ENCODE peak calls at places on chromosomes 1 and 21, in seven cellular contexts. I is BE2C; B is hypothalamus; K is stimulated activated CD4-positive, alpha-beta T cell treated with anti-CD3 and anti-CD28 coated beads, TNF-alpha, amount 100 ng/mL, for 1 hour; D is GM19239; M is body of pancreas; N is naive thymus-derived CD4-positive, alpha-beta T cell. W is an unnamed sample.

GRCh38 chr1:2350486-2350885 is 40.9 kb downstream of the MORN1 start:
- DNase-seq in I (peak), B (no peak), K (no peak), D (no peak), M (no peak), N (no peak), W (no peak)

GRCh38 chr1:108646661-108647269 is 14.1 kb downstream of the HENMT1 start:
- DNase-seq in I (no peak), B (peak), K (peak), D (no peak), M (peak), N (peak), W (no peak)

GRCh38 chr1:188220051-188220450 is 1391.3 kb downstream of the PLA2G4A start:
- DNase-seq in I (no peak), B (no peak), K (no peak), D (no peak), M (no peak), N (no peak), W (no peak)

GRCh38 chr1:99003911-99004269 is 771 bp downstream of the PLPPR5 start:
- DNase-seq in I (peak), B (peak), K (no peak), D (no peak), M (no peak), N (no peak), W (no peak)

GRCh38 chr1:30508651-30509050 is 214.7 kb downstream of the MATN1 start:
- DNase-seq in I (no peak), B (no peak), K (no peak), D (no peak), M (no peak), N (no peak), W (no peak)

GRCh38 chr1:94299627-94300552 is 62.5 kb upstream of the ARHGAP29 start:
- DNase-seq in I (no peak), B (no peak), K (no peak), D (no peak), M (no peak), N (no peak), W (no peak)

GRCh38 chr1:153322568-153322967 is 9.8 kb upstream of the PGLYRP3 start:
- DNase-seq in I (no peak), B (no peak), K (no peak), D (no peak), M (no peak), N (no peak), W (no peak)

GRCh38 chr1:235304549-235305451 is 23.2 kb downstream of the ARID4B start:
- DNase-seq in I (peak), B (no peak), K (no peak), D (no peak), M (no peak), N (peak), W (no peak)

GRCh38 chr1:228379165-228379460 is 27.5 kb downstream of the TRIM11 start:
- DNase-seq in I (peak), B (no peak), K (no peak), D (no peak), M (peak), N (no peak), W (no peak)

GRCh38 chr1:41892211-41892840 is 26.4 kb downstream of the HIVEP3 start:
- DNase-seq in I (no peak), B (no peak), K (no peak), D (no peak), M (no peak), N (no peak), W (no peak)

GRCh38 chr1:45507893-45508292 is 7.8 kb downstream of the MMACHC start:
- DNase-seq in I (no peak), B (no peak), K (no peak), D (no peak), M (no peak), N (no peak), W (no peak)

GRCh38 chr1:88729297-88729696 is 45.2 kb downstream of the PKN2 start:
- DNase-seq in I (no peak), B (no peak), K (no peak), D (no peak), M (no peak), N (no peak), W (no peak)

GRCh38 chr1:225476538-225476988 is 48.7 kb upstream of the LBR start:
- DNase-seq in I (no peak), B (no peak), K (no peak), D (no peak), M (no peak), N (no peak), W (no peak)

GRCh38 chr1:193031431-193031830 is 27.7 kb downstream of the UCHL5 start:
- DNase-seq in I (no peak), B (no peak), K (no peak), D (no peak), M (no peak), N (no peak), W (no peak)

GRCh38 chr1:88708011-88708410 is 23.9 kb downstream of the PKN2 start:
- DNase-seq in I (no peak), B (no peak), K (no peak), D (no peak), M (no peak), N (no peak), W (no peak)

GRCh38 chr1:155069551-155070391 is 6.2 kb downstream of the EFNA4 start:
- DNase-seq in I (no peak), B (no peak), K (no peak), D (no peak), M (no peak), N (no peak), W (no peak)

GRCh38 chr1:84888753-84889152 is 4.3 kb downstream of the LPAR3 start:
- DNase-seq in I (no peak), B (no peak), K (peak), D (no peak), M (no peak), N (no peak), W (no peak)

GRCh38 chr1:204874274-204874673 is 3.6 kb downstream of the NFASC start:
- DNase-seq in I (no peak), B (no peak), K (no peak), D (no peak), M (no peak), N (no peak), W (no peak)

GRCh38 chr1:232462200-232462599 is 167.7 kb downstream of the SIPA1L2 start:
- DNase-seq in I (peak), B (no peak), K (no peak), D (no peak), M (no peak), N (no peak), W (no peak)

GRCh38 chr1:66993076-66993475 is 60.9 kb downstream of the SLC35D1 start:
- DNase-seq in I (no peak), B (no peak), K (no peak), D (no peak), M (no peak), N (no peak), W (no peak)

GRCh38 chr1:22747021-22747734 is 36.5 kb downstream of the EPHB2 start:
- DNase-seq in I (no peak), B (no peak), K (no peak), D (no peak), M (peak), N (no peak), W (no peak)

GRCh38 chr1:212641956-212642355 is 33.4 kb downstream of the ATF3 start:
- DNase-seq in I (no peak), B (no peak), K (no peak), D (no peak), M (no peak), N (no peak), W (no peak)

GRCh38 chr1:119347858-119348257 is 20.7 kb upstream of the HAO2 start:
- DNase-seq in I (no peak), B (no peak), K (no peak), D (no peak), M (no peak), N (no peak), W (no peak)

GRCh38 chr1:42748021-42748420 is 8.0 kb upstream of the CLDN19 start:
- DNase-seq in I (no peak), B (no peak), K (no peak), D (no peak), M (no peak), N (no peak), W (no peak)

GRCh38 chr1:23908453-23909341 is 4.5 kb downstream of the CNR2 start:
- DNase-seq in I (no peak), B (no peak), K (no peak), D (no peak), M (no peak), N (no peak), W (no peak)

GRCh38 chr1:203791498-203791897 is 3.9 kb upstream of the ZBED6 start:
- DNase-seq in I (no peak), B (no peak), K (no peak), D (no peak), M (no peak), N (no peak), W (no peak)

GRCh38 chr1:228884615-228885566 is 149.6 kb downstream of the RHOU start:
- DNase-seq in I (no peak), B (no peak), K (no peak), D (no peak), M (no peak), N (no peak), W (no peak)

GRCh38 chr21:33948096-33948950 is 32.7 kb upstream of the ATP5PO start:
- DNase-seq in I (peak), B (peak), K (peak), D (no peak), M (peak), N (peak), W (peak)

GRCh38 chr1:172698224-172698623 is 39.3 kb downstream of the FASLG start:
- DNase-seq in I (no peak), B (no peak), K (no peak), D (no peak), M (no peak), N (peak), W (no peak)